ENCODE peak calls at places on chromosomes 1 and 21, in six cellular contexts. Y, L, J, T, S and P are unnamed samples.

GRCh38 chr1:206445116-206445515 is 25.2 kb upstream of the IKBKE start:
- DNase-seq in L (peak; percentile 38), T (no peak), S (peak; percentile 84), J (no peak), Y (peak; percentile 60), P (peak; percentile 89)

GRCh38 chr21:17931080-17931479 is 111.9 kb upstream of the C21orf91 start:
- DNase-seq in Y (no peak), J (no peak), T (peak; percentile 72), L (no peak), S (no peak), P (no peak)

GRCh38 chr1:52662645-52663313 is 29.8 kb downstream of the SHISAL2A start:
- DNase-seq in S (no peak), T (no peak), L (peak; percentile 50), Y (no peak), J (no peak), P (no peak)

GRCh38 chr1:95247607-95248006 is 13.6 kb downstream of the RWDD3 start:
- DNase-seq in J (no peak), L (no peak), Y (no peak), S (no peak), T (no peak), P (no peak)

GRCh38 chr21:35136586-35137254 is 87.6 kb upstream of the RUNX1 start:
- DNase-seq in J (no peak), L (peak; percentile 70), T (no peak), Y (no peak), S (no peak), P (no peak)

GRCh38 chr1:77986810-77987209 is 7.9 kb upstream of the FUBP1 start:
- DNase-seq in T (no peak), L (no peak), S (no peak), Y (no peak), J (no peak), P (no peak)

GRCh38 chr1:18819211-18819610 is 40.2 kb downstream of the TAS1R2 start:
- DNase-seq in J (no peak), Y (no peak), L (no peak), S (peak; percentile 66), T (no peak), P (no peak)

GRCh38 chr1:147480565-147480935 is 60.8 kb upstream of the BCL9 start:
- DNase-seq in Y (no peak), S (no peak), J (no peak), L (no peak), T (no peak), P (no peak)

GRCh38 chr1:15056515-15057285 is 96.8 kb upstream of the TMEM51 start:
- DNase-seq in Y (no peak), J (no peak), L (peak; percentile 63), T (no peak), S (no peak), P (peak; percentile 82)

GRCh38 chr1:235018720-235019444 is 109.8 kb downstream of the TOMM20 start:
- DNase-seq in T (no peak), Y (no peak), S (no peak), J (no peak), L (no peak), P (no peak)

GRCh38 chr1:21205416-21205815 is 28.7 kb upstream of the EIF4G3 start:
- DNase-seq in S (no peak), J (no peak), Y (no peak), L (no peak), T (no peak), P (no peak)

GRCh38 chr1:31084782-31085569 is 19.5 kb upstream of the PUM1 start:
- DNase-seq in L (no peak), T (no peak), S (no peak), Y (no peak), J (no peak), P (no peak)

GRCh38 chr21:29232601-29233541 is 65.9 kb upstream of the BACH1 start:
- DNase-seq in S (no peak), T (peak; percentile 4), Y (no peak), L (peak; percentile 85), J (no peak), P (no peak)

GRCh38 chr1:47894718-47895393 is 102.3 kb downstream of the TRABD2B start:
- DNase-seq in L (peak; percentile 80), J (no peak), S (no peak), Y (no peak), T (no peak), P (peak; percentile 97)

GRCh38 chr1:3368711-3369436 is 85.6 kb upstream of the ARHGEF16 start:
- DNase-seq in T (no peak), L (peak; percentile 78), J (no peak), S (no peak), Y (no peak), P (no peak)

GRCh38 chr1:45013551-45014209 is 1.6 kb downstream of the UROD start:
- DNase-seq in S (no peak), Y (no peak), J (no peak), T (no peak), L (no peak), P (no peak)

GRCh38 chr21:42171091-42172053 is 47.6 kb upstream of the ABCG1 start:
- DNase-seq in S (no peak), L (peak; percentile 30), J (no peak), Y (peak; percentile 55), T (peak; percentile 57), P (peak; percentile 50)

GRCh38 chr1:56904706-56905105 is 50.1 kb downstream of the C8A start:
- DNase-seq in T (no peak), J (no peak), S (no peak), Y (no peak), L (peak; percentile 21), P (no peak)

GRCh38 chr1:1964811-1965210 is 38.8 kb downstream of the CFAP74 start:
- DNase-seq in S (no peak), J (no peak), Y (no peak), L (no peak), T (no peak), P (no peak)

GRCh38 chr1:169124459-169124858 is 18.0 kb downstream of the ATP1B1 start:
- DNase-seq in Y (no peak), S (no peak), J (no peak), T (no peak), L (no peak), P (no peak)

GRCh38 chr1:162161921-162162550 is 92.5 kb downstream of the NOS1AP start:
- DNase-seq in L (peak; percentile 20), J (no peak), S (no peak), Y (no peak), T (no peak), P (no peak)

GRCh38 chr1:119564548-119564947 is 57.5 kb downstream of the HSD3B1 start:
- DNase-seq in Y (no peak), L (no peak), J (no peak), S (no peak), T (no peak), P (no peak)

GRCh38 chr1:101338714-101339430 is 102.1 kb downstream of the S1PR1 start:
- DNase-seq in L (peak; percentile 33), Y (no peak), J (peak; percentile 1), T (no peak), S (no peak), P (no peak)

GRCh38 chr1:202578001-202578500 is 132.2 kb downstream of the SYT2 start:
- DNase-seq in L (no peak), Y (no peak), J (no peak), T (no peak), S (no peak), P (no peak)

GRCh38 chr1:100862591-100862990 is 32.1 kb downstream of the EXTL2 start:
- DNase-seq in Y (no peak), S (no peak), L (peak; percentile 83), T (no peak), J (no peak), P (no peak)

GRCh38 chr1:10252508-10252907 is 42.1 kb downstream of the KIF1B start:
- DNase-seq in L (peak; percentile 76), S (no peak), T (no peak), Y (no peak), J (no peak), P (peak; percentile 39)

GRCh38 chr1:72286401-72286800 is 4.1 kb upstream of the NEGR1 start:
- DNase-seq in S (no peak), Y (no peak), T (no peak), J (no peak), L (no peak), P (no peak)

GRCh38 chr21:46483300-46484295 is 24.9 kb downstream of the DIP2A start:
- DNase-seq in J (no peak), S (no peak), Y (peak; percentile 22), L (peak; percentile 38), T (no peak), P (no peak)

GRCh38 chr1:58782308-58783089 is 1.3 kb downstream of the JUN start:
- DNase-seq in L (peak; percentile 59), S (peak; percentile 95), J (peak; percentile 25), Y (peak; percentile 56), T (peak; percentile 57), P (peak; percentile 70)

GRCh38 chr1:76254165-76255043 is 179.9 kb downstream of the ST6GALNAC3 start:
- DNase-seq in S (no peak), T (no peak), J (no peak), L (peak; percentile 51), Y (no peak), P (no peak)

GRCh38 chr21:41321211-41321907 is 4.8 kb downstream of the FAM3B start:
- DNase-seq in T (peak; percentile 95), L (no peak), S (no peak), Y (no peak), J (no peak), P (no peak)

GRCh38 chr1:183881387-183882084 is 76.6 kb downstream of the RGL1 start:
- DNase-seq in Y (peak; percentile 52), J (no peak), S (no peak), L (peak; percentile 68), T (no peak), P (no peak)

GRCh38 chr1:192485692-192486436 is 89.7 kb upstream of the RGS1 start:
- DNase-seq in T (no peak), J (no peak), L (peak; percentile 94), Y (peak; percentile 36), S (no peak), P (peak; percentile 93)
- H3K4me1 ChIP-seq in T (no peaks in the 10 kb centered on the region), J (no peaks in the 10 kb centered on the region), L (peaks cover 29% of the 10 kb centered on the region), Y (peaks cover 18% of the 10 kb centered on the region), S (no peaks in the 10 kb centered on the region), P (no peaks in the 10 kb centered on the region)

GRCh38 chr1:27057389-27057788 is 44.7 kb upstream of the TENT5B start:
- DNase-seq in S (no peak), Y (no peak), J (no peak), L (no peak), T (no peak), P (no peak)
- H3K27ac ChIP-seq in S (no peak overlapping the region), Y (peak overlapping the region; percentile 36), J (no peak overlapping the region), L (no peak overlapping the region), T (no peak overlapping the region), P (no peak overlapping the region)

DNA sequence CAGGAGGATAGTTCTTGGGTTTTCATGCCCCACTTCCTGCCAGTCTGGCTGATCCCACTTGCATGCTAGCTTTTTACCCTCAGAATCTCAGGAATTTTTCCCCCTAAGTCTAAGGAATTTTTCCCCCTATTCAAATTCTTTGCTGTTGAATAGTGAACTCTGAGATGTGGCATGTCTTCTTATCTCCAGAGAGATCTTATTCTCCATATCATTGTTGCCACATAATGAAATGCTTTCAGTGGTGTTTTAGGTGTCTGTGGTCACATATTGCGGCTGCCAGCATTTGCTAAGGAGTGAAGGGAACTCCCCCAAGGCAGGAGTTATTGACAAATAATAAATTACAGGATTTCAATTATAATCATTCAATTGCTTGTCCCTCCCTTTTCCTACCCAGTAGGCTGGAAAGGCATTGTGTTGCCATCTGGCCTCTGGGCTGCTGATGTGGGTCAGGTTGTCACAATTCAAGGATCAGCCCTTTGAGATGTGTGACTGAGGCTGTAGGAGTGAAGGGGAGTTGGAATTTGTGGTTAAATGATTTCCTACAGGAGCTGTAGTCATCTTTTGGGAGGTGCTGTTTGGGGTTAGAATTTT is 3.9 kb upstream of the FLG start:
- DNase-seq in L (peak; percentile 69), Y (no peak), T (no peak), S (no peak), J (no peak), P (no peak)
- H3K9me3 ChIP-seq in L (no peaks in the 10 kb centered on the region), Y (no peaks in the 10 kb centered on the region), T (no peaks in the 10 kb centered on the region), S (no peaks in the 10 kb centered on the region), J (no peaks in the 10 kb centered on the region), P (no peaks in the 10 kb centered on the region)

GRCh38 chr1:24339996-24340395 is 20.8 kb downstream of the GRHL3 start:
- DNase-seq in Y (no peak), T (no peak), S (no peak), J (no peak), L (no peak), P (no peak)
- H3K4me1 ChIP-seq in Y (peaks cover 5% of the 10 kb centered on the region), T (peaks cover 16% of the 10 kb centered on the region), S (no peaks in the 10 kb centered on the region), J (no peaks in the 10 kb centered on the region), L (no peaks in the 10 kb centered on the region), P (no peaks in the 10 kb centered on the region)